ENCODE peak calls at places on chromosomes 16 and 17, in ten cellular contexts. One of them, this sample, is unnamed. For H3K36me3, the result is how much of the 10 kb centered on the place peaks cover.

GRCh38 chr17:2386400-2387085 is 14.3 kb downstream of the MNT start:
- DNase-seq in neural progenitor cell: no peak
- DNase-seq in fibroblast of lung: no peak
- DNase-seq in PC-3: no peak
- DNase-seq in mammary epithelial cell: no peak
- DNase-seq in H1: no peak
- DNase-seq in PC-9: no peak
- DNase-seq in OCI-LY7: no peak
- DNase-seq in MM.1S: no peak
- DNase-seq in HCT116: no peak
- DNase-seq in this sample: no peak

GRCh38 chr16:1420540-1421205 is at the start of gene UQCC4:
- DNase-seq in neural progenitor cell: peak
- DNase-seq in fibroblast of lung: peak
- DNase-seq in PC-3: peak
- DNase-seq in mammary epithelial cell: peak
- DNase-seq in H1: peak
- DNase-seq in PC-9: peak
- DNase-seq in OCI-LY7: peak
- DNase-seq in MM.1S: peak
- DNase-seq in HCT116: peak
- DNase-seq in this sample: peak

GRCh38 chr17:5897320-5897911 is 172.8 kb upstream of the WSCD1 start:
- DNase-seq in neural progenitor cell: peak
- DNase-seq in fibroblast of lung: peak
- DNase-seq in PC-3: no peak
- DNase-seq in mammary epithelial cell: no peak
- DNase-seq in H1: no peak
- DNase-seq in PC-9: no peak
- DNase-seq in OCI-LY7: no peak
- DNase-seq in MM.1S: no peak
- DNase-seq in HCT116: no peak
- DNase-seq in this sample: no peak

GRCh38 chr16:24045641-24046040 is 209.9 kb downstream of the PRKCB start:
- DNase-seq in neural progenitor cell: peak
- DNase-seq in fibroblast of lung: no peak
- DNase-seq in PC-3: peak
- DNase-seq in mammary epithelial cell: no peak
- DNase-seq in H1: peak
- DNase-seq in PC-9: no peak
- DNase-seq in OCI-LY7: peak
- DNase-seq in MM.1S: no peak
- DNase-seq in HCT116: no peak
- DNase-seq in this sample: no peak

GRCh38 chr16:54143934-54144333 is 142.7 kb downstream of the IRX3 start:
- DNase-seq in neural progenitor cell: no peak
- DNase-seq in fibroblast of lung: no peak
- DNase-seq in PC-3: no peak
- DNase-seq in mammary epithelial cell: no peak
- DNase-seq in H1: no peak
- DNase-seq in PC-9: no peak
- DNase-seq in OCI-LY7: no peak
- DNase-seq in MM.1S: no peak
- DNase-seq in HCT116: no peak
- DNase-seq in this sample: no peak

GRCh38 chr17:17819561-17819995 is 17.2 kb downstream of the SREBF1 start:
- DNase-seq in neural progenitor cell: no peak
- DNase-seq in fibroblast of lung: peak
- DNase-seq in PC-3: peak
- DNase-seq in mammary epithelial cell: peak
- DNase-seq in H1: no peak
- DNase-seq in PC-9: peak
- DNase-seq in OCI-LY7: no peak
- DNase-seq in MM.1S: no peak
- DNase-seq in HCT116: no peak
- DNase-seq in this sample: peak

GRCh38 chr17:70552230-70552981 is 383.1 kb downstream of the KCNJ2 start:
- DNase-seq in neural progenitor cell: peak
- DNase-seq in fibroblast of lung: peak
- DNase-seq in PC-3: peak
- DNase-seq in mammary epithelial cell: peak
- DNase-seq in H1: no peak
- DNase-seq in PC-9: no peak
- DNase-seq in OCI-LY7: peak
- DNase-seq in MM.1S: peak
- DNase-seq in HCT116: peak
- DNase-seq in this sample: peak

GRCh38 chr17:74437702-74438101 is 5.8 kb downstream of the GPRC5C start:
- DNase-seq in neural progenitor cell: no peak
- DNase-seq in fibroblast of lung: no peak
- DNase-seq in PC-3: no peak
- DNase-seq in mammary epithelial cell: no peak
- DNase-seq in H1: no peak
- DNase-seq in PC-9: no peak
- DNase-seq in OCI-LY7: peak
- DNase-seq in MM.1S: no peak
- DNase-seq in HCT116: peak
- DNase-seq in this sample: peak

GRCh38 chr16:24346734-24347133 is 90.6 kb downstream of the CACNG3 start:
- DNase-seq in neural progenitor cell: peak
- DNase-seq in fibroblast of lung: no peak
- DNase-seq in PC-3: no peak
- DNase-seq in mammary epithelial cell: no peak
- DNase-seq in H1: peak
- DNase-seq in PC-9: no peak
- DNase-seq in OCI-LY7: no peak
- DNase-seq in MM.1S: peak
- DNase-seq in HCT116: no peak
- DNase-seq in this sample: no peak

GRCh38 chr17:59837362-59838195 is 55.2 kb downstream of the TUBD1 start:
- DNase-seq in neural progenitor cell: peak
- DNase-seq in fibroblast of lung: peak
- DNase-seq in PC-3: peak
- DNase-seq in mammary epithelial cell: peak
- DNase-seq in H1: peak
- DNase-seq in PC-9: peak
- DNase-seq in OCI-LY7: peak
- DNase-seq in MM.1S: no peak
- DNase-seq in HCT116: peak
- DNase-seq in this sample: peak

GRCh38 chr17:19386974-19387920 is at the start of gene MFAP4:
- DNase-seq in neural progenitor cell: peak
- DNase-seq in fibroblast of lung: peak
- DNase-seq in PC-3: no peak
- DNase-seq in mammary epithelial cell: no peak
- DNase-seq in H1: peak
- DNase-seq in PC-9: no peak
- DNase-seq in OCI-LY7: no peak
- DNase-seq in MM.1S: no peak
- DNase-seq in HCT116: no peak
- DNase-seq in this sample: peak

GRCh38 chr17:8125947-8126305 is 2.0 kb upstream of the HES7 start:
- DNase-seq in neural progenitor cell: peak
- DNase-seq in fibroblast of lung: no peak
- DNase-seq in PC-3: peak
- DNase-seq in mammary epithelial cell: peak
- DNase-seq in H1: no peak
- DNase-seq in PC-9: no peak
- DNase-seq in OCI-LY7: peak
- DNase-seq in MM.1S: no peak
- DNase-seq in HCT116: no peak
- DNase-seq in this sample: no peak

GRCh38 chr17:15377608-15378007 is 36.2 kb upstream of the TEKT3 start:
- DNase-seq in neural progenitor cell: peak
- DNase-seq in fibroblast of lung: peak
- DNase-seq in PC-3: peak
- DNase-seq in mammary epithelial cell: no peak
- DNase-seq in H1: no peak
- DNase-seq in PC-9: no peak
- DNase-seq in OCI-LY7: no peak
- DNase-seq in MM.1S: no peak
- DNase-seq in HCT116: peak
- DNase-seq in this sample: peak

GRCh38 chr17:10646393-10646990 is 10.6 kb downstream of the MYH3 start:
- DNase-seq in neural progenitor cell: peak
- DNase-seq in fibroblast of lung: peak
- DNase-seq in PC-3: peak
- DNase-seq in mammary epithelial cell: peak
- DNase-seq in H1: peak
- DNase-seq in PC-9: no peak
- DNase-seq in OCI-LY7: peak
- DNase-seq in MM.1S: peak
- DNase-seq in HCT116: peak
- DNase-seq in this sample: peak

GRCh38 chr16:2511128-2511785 is 2.5 kb upstream of the ATP6V0C start:
- DNase-seq in neural progenitor cell: peak
- DNase-seq in fibroblast of lung: peak
- DNase-seq in PC-3: no peak
- DNase-seq in mammary epithelial cell: no peak
- DNase-seq in H1: no peak
- DNase-seq in PC-9: no peak
- DNase-seq in OCI-LY7: no peak
- DNase-seq in MM.1S: no peak
- DNase-seq in HCT116: no peak
- DNase-seq in this sample: peak
- H2AFZ ChIP-seq in neural progenitor cell: no peak
- H2AFZ ChIP-seq in fibroblast of lung: no peak
- H2AFZ ChIP-seq in PC-3: no peak
- H2AFZ ChIP-seq in mammary epithelial cell: no peak
- H2AFZ ChIP-seq in H1: no peak
- H2AFZ ChIP-seq in PC-9: no peak
- H2AFZ ChIP-seq in OCI-LY7: no peak
- H2AFZ ChIP-seq in MM.1S: no peak
- H2AFZ ChIP-seq in HCT116: no peak
- H2AFZ ChIP-seq in this sample: peak

GRCh38 chr17:4186244-4186920 is 43.4 kb downstream of the CYB5D2 start:
- DNase-seq in neural progenitor cell: no peak
- DNase-seq in fibroblast of lung: no peak
- DNase-seq in PC-3: no peak
- DNase-seq in mammary epithelial cell: no peak
- DNase-seq in H1: no peak
- DNase-seq in PC-9: no peak
- DNase-seq in OCI-LY7: no peak
- DNase-seq in MM.1S: no peak
- DNase-seq in HCT116: no peak
- DNase-seq in this sample: no peak

GRCh38 chr17:4188076-4188475 is 45.1 kb downstream of the CYB5D2 start:
- DNase-seq in neural progenitor cell: no peak
- DNase-seq in fibroblast of lung: no peak
- DNase-seq in PC-3: no peak
- DNase-seq in mammary epithelial cell: no peak
- DNase-seq in H1: no peak
- DNase-seq in PC-9: no peak
- DNase-seq in OCI-LY7: no peak
- DNase-seq in MM.1S: no peak
- DNase-seq in HCT116: no peak
- DNase-seq in this sample: no peak

GRCh38 chr17:4187076-4187475 is 44.1 kb downstream of the CYB5D2 start:
- DNase-seq in neural progenitor cell: peak
- DNase-seq in fibroblast of lung: no peak
- DNase-seq in PC-3: no peak
- DNase-seq in mammary epithelial cell: peak
- DNase-seq in H1: no peak
- DNase-seq in PC-9: no peak
- DNase-seq in OCI-LY7: no peak
- DNase-seq in MM.1S: no peak
- DNase-seq in HCT116: no peak
- DNase-seq in this sample: peak

GRCh38 chr17:4185656-4186055 is 42.7 kb downstream of the CYB5D2 start:
- DNase-seq in neural progenitor cell: no peak
- DNase-seq in fibroblast of lung: no peak
- DNase-seq in PC-3: no peak
- DNase-seq in mammary epithelial cell: no peak
- DNase-seq in H1: no peak
- DNase-seq in PC-9: no peak
- DNase-seq in OCI-LY7: no peak
- DNase-seq in MM.1S: no peak
- DNase-seq in HCT116: no peak
- DNase-seq in this sample: no peak

DNA sequence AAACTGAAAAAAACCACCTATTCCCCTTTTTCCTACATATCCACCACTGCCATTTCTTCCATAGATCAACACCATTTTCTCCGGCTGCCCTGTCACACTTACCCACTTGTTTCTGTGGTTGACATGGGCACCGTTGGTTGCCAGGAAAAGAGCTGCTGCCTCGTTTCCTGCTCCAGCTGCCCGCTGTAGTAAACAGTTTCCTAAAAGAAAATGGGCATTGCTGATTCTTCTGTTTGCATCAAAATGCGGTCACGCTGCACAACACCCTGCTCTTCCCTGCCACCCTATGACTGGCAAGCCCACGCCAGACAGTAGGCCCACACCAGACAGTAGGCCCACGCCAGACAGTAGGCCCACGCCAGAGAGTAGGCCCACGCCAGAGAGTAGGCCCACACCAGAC is 46.3 kb downstream of the CYB5D2 start:
- DNase-seq in neural progenitor cell: no peak
- DNase-seq in fibroblast of lung: no peak
- DNase-seq in PC-3: no peak
- DNase-seq in mammary epithelial cell: no peak
- DNase-seq in H1: no peak
- DNase-seq in PC-9: no peak
- DNase-seq in OCI-LY7: no peak
- DNase-seq in MM.1S: no peak
- DNase-seq in HCT116: no peak
- DNase-seq in this sample: no peak
- H3K36me3 ChIP-seq in neural progenitor cell: under half
- H3K36me3 ChIP-seq in fibroblast of lung: under half
- H3K36me3 ChIP-seq in PC-3: under half
- H3K36me3 ChIP-seq in mammary epithelial cell: under half
- H3K36me3 ChIP-seq in H1: under half
- H3K36me3 ChIP-seq in PC-9: under half
- H3K36me3 ChIP-seq in OCI-LY7: half or more
- H3K36me3 ChIP-seq in MM.1S: under half
- H3K36me3 ChIP-seq in HCT116: under half
- H3K36me3 ChIP-seq in this sample: under half

DNA sequence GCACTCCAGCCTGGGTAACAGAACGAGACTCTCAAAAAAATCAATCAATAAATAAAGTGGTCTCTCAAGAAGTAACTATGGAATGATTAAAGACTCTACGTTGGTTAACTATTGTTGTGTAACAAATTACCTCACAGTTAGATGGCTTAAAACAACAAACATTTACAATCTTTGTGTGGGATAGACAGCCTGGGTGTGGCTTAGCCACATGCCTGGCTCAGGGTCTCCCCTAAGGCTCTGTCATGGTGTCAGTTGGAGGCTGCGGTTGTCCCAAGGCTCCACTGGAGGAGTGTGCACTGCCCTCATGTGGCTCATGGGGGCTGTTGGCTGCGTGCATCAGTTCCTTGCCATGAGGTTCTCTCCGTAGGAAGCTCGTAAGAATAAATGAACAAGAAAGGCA is 294.5 kb downstream of the SNX29 start:
- DNase-seq in neural progenitor cell: peak
- DNase-seq in fibroblast of lung: peak
- DNase-seq in PC-3: peak
- DNase-seq in mammary epithelial cell: peak
- DNase-seq in H1: peak
- DNase-seq in PC-9: no peak
- DNase-seq in OCI-LY7: peak
- DNase-seq in MM.1S: no peak
- DNase-seq in HCT116: peak
- DNase-seq in this sample: peak
- TF ChIP-seq CTCF in neural progenitor cell: peak
- TF ChIP-seq CTCF in fibroblast of lung: no peak
- TF ChIP-seq CTCF in PC-3: peak
- TF ChIP-seq CTCF in mammary epithelial cell: no peak
- TF ChIP-seq CTCF in H1: peak
- TF ChIP-seq CTCF in PC-9: no peak
- TF ChIP-seq CTCF in OCI-LY7: peak
- TF ChIP-seq CTCF in MM.1S: no peak
- TF ChIP-seq CTCF in HCT116: peak
- TF ChIP-seq CTCF in this sample: peak

GRCh38 chr17:57876866-57877237 is 27.0 kb upstream of the MRPS23 start:
- DNase-seq in neural progenitor cell: no peak
- DNase-seq in fibroblast of lung: no peak
- DNase-seq in PC-3: no peak
- DNase-seq in mammary epithelial cell: no peak
- DNase-seq in H1: no peak
- DNase-seq in PC-9: no peak
- DNase-seq in OCI-LY7: no peak
- DNase-seq in MM.1S: no peak
- DNase-seq in HCT116: no peak
- DNase-seq in this sample: peak
- H2AFZ ChIP-seq in neural progenitor cell: no peak
- H2AFZ ChIP-seq in fibroblast of lung: no peak
- H2AFZ ChIP-seq in PC-3: no peak
- H2AFZ ChIP-seq in mammary epithelial cell: peak
- H2AFZ ChIP-seq in H1: no peak
- H2AFZ ChIP-seq in PC-9: no peak
- H2AFZ ChIP-seq in OCI-LY7: no peak
- H2AFZ ChIP-seq in MM.1S: peak
- H2AFZ ChIP-seq in HCT116: no peak
- H2AFZ ChIP-seq in this sample: no peak